ENCODE peak calls at places on chromosomes 1 and 21, in eight cellular contexts. L, B, Q, Y, T, Z, F and I are unnamed samples.
A peak's percentile ranks its signal among the peaks of the same experiment; 100 is the strongest.

GRCh38 chr1:66764994-66765578 is 12.8 kb downstream of the DYNLT5 start:
- DNase-seq in F (no peak), Z (peak; percentile 41), Q (peak; percentile 29), Y (no peak), L (peak; percentile 79), T (peak; percentile 72), B (peak; percentile 14), I (peak; percentile 44)

GRCh38 chr1:18299441-18300338 is 181.0 kb upstream of the KLHDC7A start:
- DNase-seq in F (no peak), Z (no peak), L (peak; percentile 65), T (no peak), Y (no peak), B (peak; percentile 47), Q (no peak), I (no peak)

GRCh38 chr1:221988829-221989228 is 246.9 kb upstream of the DUSP10 start:
- DNase-seq in L (no peak), B (no peak), F (no peak), Y (no peak), T (no peak), Z (no peak), Q (no peak), I (no peak)

GRCh38 chr1:164969256-164969655 is 387.3 kb downstream of the LMX1A start:
- DNase-seq in Q (no peak), Z (no peak), F (no peak), B (no peak), T (no peak), Y (no peak), L (no peak), I (no peak)

GRCh38 chr1:163120372-163120771 is 51.2 kb downstream of the RGS4 start:
- DNase-seq in Y (no peak), T (no peak), F (no peak), B (no peak), Z (no peak), Q (no peak), L (no peak), I (no peak)

GRCh38 chr1:33763406-33763805 is 100.5 kb upstream of the HMGB4 start:
- DNase-seq in B (no peak), L (no peak), F (no peak), T (no peak), Z (no peak), Y (no peak), Q (peak; percentile 11), I (no peak)

GRCh38 chr1:63523738-63524137 is 413 bp downstream of the EFCAB7 start:
- DNase-seq in Z (no peak), T (no peak), Q (no peak), Y (no peak), L (peak; percentile 21), F (no peak), B (peak; percentile 1), I (no peak)

GRCh38 chr1:10631811-10632481 is 157.2 kb downstream of the PEX14 start:
- DNase-seq in Y (no peak), B (no peak), T (no peak), Q (no peak), L (no peak), Z (no peak), F (peak; percentile 42), I (no peak)

GRCh38 chr21:46205121-46205520 is 20.9 kb upstream of the SPATC1L start:
- DNase-seq in Y (no peak), Z (no peak), F (peak; percentile 27), L (no peak), T (no peak), Q (no peak), B (no peak), I (no peak)

GRCh38 chr1:169809370-169810095 is 14.8 kb upstream of the METTL18 start:
- DNase-seq in T (peak; percentile 42), B (peak; percentile 16), F (no peak), Y (no peak), L (peak; percentile 52), Q (peak; percentile 4), Z (no peak), I (no peak)

GRCh38 chr1:82538876-82539275 is 738.1 kb downstream of the ADGRL2 start:
- DNase-seq in Y (no peak), Z (no peak), Q (no peak), L (no peak), F (no peak), B (no peak), T (no peak), I (no peak)

GRCh38 chr1:82540006-82540405 is 739.3 kb downstream of the ADGRL2 start:
- DNase-seq in L (no peak), Y (no peak), T (no peak), Q (no peak), Z (no peak), F (no peak), B (no peak), I (no peak)

GRCh38 chr1:82542141-82542540 is 741.4 kb downstream of the ADGRL2 start:
- DNase-seq in T (no peak), Z (no peak), Y (no peak), B (no peak), F (no peak), Q (no peak), L (no peak), I (no peak)

DNA sequence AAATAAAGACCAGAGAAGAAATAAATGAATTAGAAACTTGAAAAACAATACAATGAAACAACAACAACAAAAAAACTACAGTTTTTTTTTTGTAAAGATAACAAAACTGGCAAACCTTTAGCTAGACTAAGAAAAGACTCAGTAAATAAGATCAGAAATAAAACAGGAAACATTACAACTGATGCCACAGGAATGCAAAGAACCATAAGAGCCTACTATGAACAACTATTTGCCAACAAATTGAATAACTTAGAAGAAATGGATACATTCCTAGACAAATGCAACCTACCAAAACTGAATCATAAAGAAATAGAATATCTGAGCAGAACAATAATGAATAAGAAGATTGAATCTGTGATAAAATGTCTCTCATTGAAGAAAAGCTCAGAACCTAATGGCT is 742.0 kb downstream of the ADGRL2 start:
- DNase-seq in Y (no peak), Z (no peak), F (no peak), B (no peak), L (no peak), T (no peak), Q (no peak), I (no peak)
- H3K9me3 ChIP-seq in Y (no peaks in the 10 kb centered on the region), Z (no peaks in the 10 kb centered on the region), F (no peaks in the 10 kb centered on the region), B (no peaks in the 10 kb centered on the region), L (no peaks in the 10 kb centered on the region), T (no peaks in the 10 kb centered on the region), Q (no peaks in the 10 kb centered on the region), I (no peaks in the 10 kb centered on the region)

GRCh38 chr1:2930971-2931721 is 90.1 kb upstream of the ACTRT2 start:
- DNase-seq in B (no peak), T (no peak), Y (no peak), Z (no peak), F (no peak), Q (no peak), L (no peak), I (no peak)

GRCh38 chr1:2928733-2929325 is 92.4 kb upstream of the ACTRT2 start:
- DNase-seq in B (no peak), Z (no peak), Y (no peak), Q (no peak), F (no peak), T (no peak), L (no peak), I (no peak)

GRCh38 chr1:2930016-2930815 is 91.1 kb upstream of the ACTRT2 start:
- DNase-seq in Z (no peak), L (no peak), Q (no peak), T (no peak), Y (no peak), F (no peak), B (no peak), I (no peak)

GRCh38 chr1:2927995-2928732 is 93.1 kb upstream of the ACTRT2 start:
- DNase-seq in F (peak; percentile 65), Z (no peak), Q (no peak), T (no peak), L (no peak), Y (no peak), B (no peak), I (no peak)

DNA sequence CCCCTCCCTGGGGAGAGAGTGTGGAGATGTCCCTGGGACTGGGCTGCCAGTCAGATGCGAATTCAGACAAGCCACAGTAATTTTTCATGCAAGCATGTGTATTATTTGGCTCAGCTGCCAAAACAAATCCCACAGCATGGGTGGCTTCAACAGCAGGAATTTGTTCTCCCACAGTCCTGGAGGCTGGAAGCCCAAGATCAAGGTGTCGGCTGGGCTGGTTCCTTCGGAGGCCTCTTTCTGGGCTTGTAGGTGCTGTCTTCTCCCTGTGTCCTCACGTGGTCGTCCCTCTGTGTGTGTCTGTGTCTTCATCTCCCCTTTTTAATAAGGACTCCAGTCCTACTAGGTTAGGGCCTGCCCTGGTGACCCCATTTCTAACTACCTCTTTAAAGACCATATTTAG is 91.9 kb upstream of the ACTRT2 start:
- DNase-seq in L (no peak), F (no peak), T (no peak), Y (no peak), B (no peak), Q (no peak), Z (no peak), I (no peak)
- H3K9me3 ChIP-seq in L (no peaks in the 10 kb centered on the region), F (no peaks in the 10 kb centered on the region), T (no peaks in the 10 kb centered on the region), Y (peaks cover 44% of the 10 kb centered on the region), B (no peaks in the 10 kb centered on the region), Q (peaks cover 97% of the 10 kb centered on the region), Z (no peaks in the 10 kb centered on the region), I (no peaks in the 10 kb centered on the region)

GRCh38 chr21:30979054-30979453 is 59.2 kb downstream of the KRTAP19-8 start:
- DNase-seq in T (peak; percentile 39), B (no peak), Z (no peak), F (no peak), Y (no peak), Q (no peak), L (no peak), I (no peak)
- H3K9me3 ChIP-seq in T (no peaks in the 10 kb centered on the region), B (no peaks in the 10 kb centered on the region), Z (no peaks in the 10 kb centered on the region), F (no peaks in the 10 kb centered on the region), Y (peaks cover 4% of the 10 kb centered on the region), Q (peaks cover 13% of the 10 kb centered on the region), L (no peaks in the 10 kb centered on the region), I (no peaks in the 10 kb centered on the region)

GRCh38 chr1:92817137-92817697 is 14.6 kb upstream of the RPL5 start:
- DNase-seq in B (no peak), Y (no peak), Q (no peak), L (no peak), F (no peak), Z (no peak), T (no peak), I (no peak)

GRCh38 chr1:92820551-92820950 is 11.3 kb upstream of the RPL5 start:
- DNase-seq in Y (no peak), F (no peak), L (no peak), Z (no peak), B (no peak), Q (no peak), T (no peak), I (no peak)

GRCh38 chr1:92817986-92818764 is 13.7 kb upstream of the RPL5 start:
- DNase-seq in L (peak; percentile 53), Q (no peak), Z (no peak), B (peak; percentile 23), T (peak; percentile 16), Y (no peak), F (no peak), I (no peak)

GRCh38 chr1:92822907-92823306 is 8.9 kb upstream of the RPL5 start:
- DNase-seq in Q (peak; percentile 32), B (no peak), Y (no peak), L (no peak), Z (no peak), F (no peak), T (no peak), I (no peak)

DNA sequence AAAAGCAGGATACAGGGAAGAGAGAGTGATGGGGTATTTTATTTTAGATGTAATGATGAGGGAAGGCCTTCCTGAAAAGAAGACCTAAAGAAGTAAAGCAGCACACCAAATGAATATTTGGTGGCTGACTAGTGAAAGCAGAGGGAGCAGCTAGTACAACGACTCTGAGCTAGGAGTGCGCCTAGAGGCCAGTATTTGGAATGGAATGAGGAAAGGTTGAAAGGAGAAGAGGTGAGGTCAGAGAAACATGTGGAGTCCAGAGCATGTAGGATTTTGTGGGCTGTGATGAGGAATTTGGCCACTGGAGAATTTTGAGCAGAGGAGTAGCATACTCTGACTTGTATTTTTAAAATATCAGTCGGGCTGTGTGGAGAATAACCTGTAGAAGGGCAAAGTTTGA is 11.8 kb upstream of the RPL5 start:
- DNase-seq in F (no peak), Q (no peak), Z (no peak), B (no peak), Y (no peak), L (no peak), T (no peak), I (no peak)
- H3K9me3 ChIP-seq in F (no peaks in the 10 kb centered on the region), Q (no peaks in the 10 kb centered on the region), Z (no peaks in the 10 kb centered on the region), B (no peaks in the 10 kb centered on the region), Y (no peaks in the 10 kb centered on the region), L (no peaks in the 10 kb centered on the region), T (no peaks in the 10 kb centered on the region), I (no peaks in the 10 kb centered on the region)